ENCODE peak calls at places on chromosomes 7 and 10, in six cellular contexts. One of them, this sample, is unnamed.

GRCh38 chr10:31582365-31583052 is 263.5 kb downstream of the ZEB1 start:
- DNase-seq in mesenteric fat pad: no peak
- DNase-seq in HFFc6: no peak
- DNase-seq in H4: peak; percentile 12
- DNase-seq in progenitor cell of endocrine pancreas: no peak
- DNase-seq in NCI-H1105 treated with DMSO at 0.1 percent for 48 hours: no peak
- DNase-seq in this sample: peak; percentile 64

GRCh38 chr7:150399861-150400778 is 21.0 kb downstream of the ZNF775 start:
- DNase-seq in HFFc6: peak; percentile 62
- DNase-seq in progenitor cell of endocrine pancreas: no peak
- DNase-seq in H4: peak; percentile 50
- DNase-seq in mesenteric fat pad: peak; percentile 47
- DNase-seq in NCI-H1105 treated with DMSO at 0.1 percent for 48 hours: no peak
- DNase-seq in this sample: peak; percentile 45

GRCh38 chr10:93412801-93413200 is 69.3 kb downstream of the MYOF start:
- DNase-seq in progenitor cell of endocrine pancreas: no peak
- DNase-seq in mesenteric fat pad: no peak
- DNase-seq in HFFc6: no peak
- DNase-seq in H4: no peak
- DNase-seq in NCI-H1105 treated with DMSO at 0.1 percent for 48 hours: no peak
- DNase-seq in this sample: no peak

GRCh38 chr7:6228865-6229264 is 43.6 kb downstream of the CYTH3 start:
- DNase-seq in mesenteric fat pad: no peak
- DNase-seq in H4: peak; percentile 48
- DNase-seq in HFFc6: no peak
- DNase-seq in progenitor cell of endocrine pancreas: no peak
- DNase-seq in NCI-H1105 treated with DMSO at 0.1 percent for 48 hours: no peak
- DNase-seq in this sample: peak; percentile 88

GRCh38 chr7:1664711-1665591 is 5.1 kb upstream of the ELFN1 start:
- DNase-seq in mesenteric fat pad: peak; percentile 89
- DNase-seq in progenitor cell of endocrine pancreas: peak; percentile 85
- DNase-seq in HFFc6: peak; percentile 15
- DNase-seq in H4: no peak
- DNase-seq in NCI-H1105 treated with DMSO at 0.1 percent for 48 hours: peak; percentile 22
- DNase-seq in this sample: peak; percentile 52

GRCh38 chr10:119501690-119502089 is 40.8 kb downstream of the RGS10 start:
- DNase-seq in progenitor cell of endocrine pancreas: no peak
- DNase-seq in H4: no peak
- DNase-seq in mesenteric fat pad: no peak
- DNase-seq in HFFc6: no peak
- DNase-seq in NCI-H1105 treated with DMSO at 0.1 percent for 48 hours: no peak
- DNase-seq in this sample: no peak

GRCh38 chr7:69651101-69651590 is 52.9 kb downstream of the AUTS2 start:
- DNase-seq in HFFc6: no peak
- DNase-seq in mesenteric fat pad: no peak
- DNase-seq in progenitor cell of endocrine pancreas: no peak
- DNase-seq in NCI-H1105 treated with DMSO at 0.1 percent for 48 hours: no peak
- DNase-seq in H4: no peak
- DNase-seq in this sample: no peak

GRCh38 chr7:144842377-144842851 is 6.6 kb upstream of the TPK1 start:
- DNase-seq in progenitor cell of endocrine pancreas: no peak
- DNase-seq in NCI-H1105 treated with DMSO at 0.1 percent for 48 hours: no peak
- DNase-seq in HFFc6: no peak
- DNase-seq in mesenteric fat pad: no peak
- DNase-seq in H4: peak; percentile 33
- DNase-seq in this sample: no peak

GRCh38 chr7:158682456-158682855 is 22.1 kb downstream of the NCAPG2 start:
- DNase-seq in progenitor cell of endocrine pancreas: no peak
- DNase-seq in NCI-H1105 treated with DMSO at 0.1 percent for 48 hours: peak; percentile 21
- DNase-seq in HFFc6: no peak
- DNase-seq in mesenteric fat pad: no peak
- DNase-seq in H4: no peak
- DNase-seq in this sample: peak; percentile 27

GRCh38 chr7:1485156-1485555 is 19.0 kb downstream of the INTS1 start:
- DNase-seq in progenitor cell of endocrine pancreas: no peak
- DNase-seq in H4: no peak
- DNase-seq in HFFc6: no peak
- DNase-seq in NCI-H1105 treated with DMSO at 0.1 percent for 48 hours: no peak
- DNase-seq in mesenteric fat pad: no peak
- DNase-seq in this sample: no peak

GRCh38 chr7:82247814-82248433 is 195.7 kb downstream of the CACNA2D1 start:
- DNase-seq in progenitor cell of endocrine pancreas: no peak
- DNase-seq in H4: peak; percentile 32
- DNase-seq in HFFc6: peak; percentile 25
- DNase-seq in mesenteric fat pad: no peak
- DNase-seq in NCI-H1105 treated with DMSO at 0.1 percent for 48 hours: peak; percentile 33
- DNase-seq in this sample: peak; percentile 6

GRCh38 chr7:29639887-29640600 is 76.4 kb downstream of the PRR15 start:
- DNase-seq in NCI-H1105 treated with DMSO at 0.1 percent for 48 hours: peak; percentile 86
- DNase-seq in H4: no peak
- DNase-seq in HFFc6: no peak
- DNase-seq in progenitor cell of endocrine pancreas: no peak
- DNase-seq in mesenteric fat pad: no peak
- DNase-seq in this sample: no peak

GRCh38 chr7:5426226-5426475 is 2.5 kb upstream of the TNRC18 start:
- DNase-seq in NCI-H1105 treated with DMSO at 0.1 percent for 48 hours: peak; percentile 71
- DNase-seq in HFFc6: peak; percentile 83
- DNase-seq in mesenteric fat pad: no peak
- DNase-seq in progenitor cell of endocrine pancreas: no peak
- DNase-seq in H4: no peak
- DNase-seq in this sample: peak; percentile 77

GRCh38 chr7:51446356-51446755 is 129.7 kb upstream of the COBL start:
- DNase-seq in progenitor cell of endocrine pancreas: no peak
- DNase-seq in mesenteric fat pad: no peak
- DNase-seq in HFFc6: no peak
- DNase-seq in NCI-H1105 treated with DMSO at 0.1 percent for 48 hours: no peak
- DNase-seq in H4: no peak
- DNase-seq in this sample: no peak

GRCh38 chr7:107609861-107610260 is 29.8 kb downstream of the BCAP29 start:
- DNase-seq in H4: no peak
- DNase-seq in NCI-H1105 treated with DMSO at 0.1 percent for 48 hours: peak; percentile 66
- DNase-seq in mesenteric fat pad: no peak
- DNase-seq in HFFc6: no peak
- DNase-seq in progenitor cell of endocrine pancreas: no peak
- DNase-seq in this sample: no peak

GRCh38 chr10:16612148-16612742 is 90.6 kb upstream of the C1QL3 start:
- DNase-seq in H4: no peak
- DNase-seq in progenitor cell of endocrine pancreas: peak; percentile 37
- DNase-seq in HFFc6: peak; percentile 18
- DNase-seq in mesenteric fat pad: no peak
- DNase-seq in NCI-H1105 treated with DMSO at 0.1 percent for 48 hours: no peak
- DNase-seq in this sample: peak; percentile 42

GRCh38 chr10:4240641-4241197 is 455.7 kb upstream of the KLF6 start:
- DNase-seq in progenitor cell of endocrine pancreas: no peak
- DNase-seq in HFFc6: peak; percentile 59
- DNase-seq in NCI-H1105 treated with DMSO at 0.1 percent for 48 hours: no peak
- DNase-seq in mesenteric fat pad: no peak
- DNase-seq in H4: no peak
- DNase-seq in this sample: peak; percentile 93

GRCh38 chr10:88291289-88292184 is 291.6 kb downstream of the RNLS start:
- DNase-seq in H4: no peak
- DNase-seq in HFFc6: no peak
- DNase-seq in NCI-H1105 treated with DMSO at 0.1 percent for 48 hours: no peak
- DNase-seq in progenitor cell of endocrine pancreas: no peak
- DNase-seq in mesenteric fat pad: no peak
- DNase-seq in this sample: no peak

GRCh38 chr10:63700209-63700934 is 179.2 kb downstream of the REEP3 start:
- DNase-seq in NCI-H1105 treated with DMSO at 0.1 percent for 48 hours: peak; percentile 8
- DNase-seq in HFFc6: peak; percentile 96
- DNase-seq in progenitor cell of endocrine pancreas: no peak
- DNase-seq in H4: peak; percentile 91
- DNase-seq in mesenteric fat pad: no peak
- DNase-seq in this sample: peak; percentile 99

GRCh38 chr7:1432411-1433082 is 26.7 kb downstream of the MICALL2 start:
- DNase-seq in progenitor cell of endocrine pancreas: peak; percentile 78
- DNase-seq in mesenteric fat pad: no peak
- DNase-seq in H4: peak; percentile 74
- DNase-seq in HFFc6: peak; percentile 11
- DNase-seq in NCI-H1105 treated with DMSO at 0.1 percent for 48 hours: peak; percentile 64
- DNase-seq in this sample: peak; percentile 16

GRCh38 chr7:73451780-73452398 is 18.3 kb downstream of the FZD9 start:
- DNase-seq in mesenteric fat pad: no peak
- DNase-seq in NCI-H1105 treated with DMSO at 0.1 percent for 48 hours: peak; percentile 55
- DNase-seq in HFFc6: peak; percentile 59
- DNase-seq in progenitor cell of endocrine pancreas: no peak
- DNase-seq in H4: peak; percentile 60
- DNase-seq in this sample: peak; percentile 77

GRCh38 chr10:22002531-22003110 is 909 bp downstream of the DNAJC1 start:
- DNase-seq in H4: peak; percentile 21
- DNase-seq in progenitor cell of endocrine pancreas: no peak
- DNase-seq in mesenteric fat pad: no peak
- DNase-seq in HFFc6: peak; percentile 21
- DNase-seq in NCI-H1105 treated with DMSO at 0.1 percent for 48 hours: no peak
- DNase-seq in this sample: peak; percentile 69

GRCh38 chr10:35271086-35271834 is 65.0 kb upstream of the CCNY start:
- DNase-seq in HFFc6: no peak
- DNase-seq in progenitor cell of endocrine pancreas: no peak
- DNase-seq in H4: no peak
- DNase-seq in mesenteric fat pad: no peak
- DNase-seq in NCI-H1105 treated with DMSO at 0.1 percent for 48 hours: no peak
- DNase-seq in this sample: peak; percentile 17

GRCh38 chr7:128221929-128222403 is 19.1 kb upstream of the LEP start:
- DNase-seq in progenitor cell of endocrine pancreas: no peak
- DNase-seq in NCI-H1105 treated with DMSO at 0.1 percent for 48 hours: no peak
- DNase-seq in HFFc6: peak; percentile 92
- DNase-seq in mesenteric fat pad: no peak
- DNase-seq in H4: peak; percentile 64
- DNase-seq in this sample: peak; percentile 58

GRCh38 chr7:101564778-101565211 is 64.3 kb downstream of the MYL10 start:
- DNase-seq in progenitor cell of endocrine pancreas: no peak
- DNase-seq in H4: peak; percentile 45
- DNase-seq in HFFc6: no peak
- DNase-seq in NCI-H1105 treated with DMSO at 0.1 percent for 48 hours: no peak
- DNase-seq in mesenteric fat pad: no peak
- DNase-seq in this sample: no peak

GRCh38 chr7:130721486-130722277 is 12.3 kb downstream of the KLF14 start:
- DNase-seq in HFFc6: peak; percentile 75
- DNase-seq in H4: peak; percentile 77
- DNase-seq in progenitor cell of endocrine pancreas: peak; percentile 59
- DNase-seq in NCI-H1105 treated with DMSO at 0.1 percent for 48 hours: peak; percentile 61
- DNase-seq in mesenteric fat pad: no peak
- DNase-seq in this sample: peak; percentile 77

GRCh38 chr10:6013413-6014192 is 36.3 kb upstream of the IL15RA start:
- DNase-seq in mesenteric fat pad: no peak
- DNase-seq in HFFc6: no peak
- DNase-seq in progenitor cell of endocrine pancreas: no peak
- DNase-seq in NCI-H1105 treated with DMSO at 0.1 percent for 48 hours: no peak
- DNase-seq in H4: no peak
- DNase-seq in this sample: no peak

GRCh38 chr10:75379234-75379724 is 22.3 kb downstream of the ZNF503 start:
- DNase-seq in HFFc6: no peak
- DNase-seq in H4: no peak
- DNase-seq in progenitor cell of endocrine pancreas: no peak
- DNase-seq in NCI-H1105 treated with DMSO at 0.1 percent for 48 hours: no peak
- DNase-seq in mesenteric fat pad: no peak
- DNase-seq in this sample: peak; percentile 14

GRCh38 chr10:26997610-26998009 is 102.7 kb downstream of the ANKRD26 start:
- DNase-seq in HFFc6: no peak
- DNase-seq in mesenteric fat pad: no peak
- DNase-seq in H4: no peak
- DNase-seq in NCI-H1105 treated with DMSO at 0.1 percent for 48 hours: no peak
- DNase-seq in progenitor cell of endocrine pancreas: no peak
- DNase-seq in this sample: no peak

GRCh38 chr7:1979591-1980560 is 252.9 kb downstream of the MAD1L1 start:
- DNase-seq in mesenteric fat pad: no peak
- DNase-seq in NCI-H1105 treated with DMSO at 0.1 percent for 48 hours: no peak
- DNase-seq in progenitor cell of endocrine pancreas: no peak
- DNase-seq in HFFc6: no peak
- DNase-seq in H4: no peak
- DNase-seq in this sample: no peak

GRCh38 chr10:36462194-36462593 is 663.2 kb upstream of the ANKRD30A start:
- DNase-seq in H4: peak; percentile 39
- DNase-seq in progenitor cell of endocrine pancreas: no peak
- DNase-seq in mesenteric fat pad: no peak
- DNase-seq in HFFc6: no peak
- DNase-seq in NCI-H1105 treated with DMSO at 0.1 percent for 48 hours: no peak
- DNase-seq in this sample: peak; percentile 73

GRCh38 chr7:19294629-19295028 is 149.4 kb upstream of the FERD3L start:
- DNase-seq in progenitor cell of endocrine pancreas: no peak
- DNase-seq in H4: peak; percentile 77
- DNase-seq in NCI-H1105 treated with DMSO at 0.1 percent for 48 hours: no peak
- DNase-seq in mesenteric fat pad: no peak
- DNase-seq in HFFc6: peak; percentile 55
- DNase-seq in this sample: no peak

GRCh38 chr10:22697101-22697500 is 17.3 kb downstream of the PIP4K2A start:
- DNase-seq in mesenteric fat pad: no peak
- DNase-seq in NCI-H1105 treated with DMSO at 0.1 percent for 48 hours: no peak
- DNase-seq in H4: no peak
- DNase-seq in HFFc6: no peak
- DNase-seq in progenitor cell of endocrine pancreas: no peak
- DNase-seq in this sample: no peak

GRCh38 chr7:91310829-91311460 is 46.7 kb downstream of the FZD1 start:
- DNase-seq in HFFc6: peak; percentile 18
- DNase-seq in mesenteric fat pad: no peak
- DNase-seq in H4: no peak
- DNase-seq in progenitor cell of endocrine pancreas: no peak
- DNase-seq in NCI-H1105 treated with DMSO at 0.1 percent for 48 hours: no peak
- DNase-seq in this sample: peak; percentile 81

GRCh38 chr10:50373821-50374501 is 122.6 kb upstream of the ASAH2 start:
- DNase-seq in mesenteric fat pad: no peak
- DNase-seq in progenitor cell of endocrine pancreas: no peak
- DNase-seq in NCI-H1105 treated with DMSO at 0.1 percent for 48 hours: no peak
- DNase-seq in HFFc6: peak; percentile 48
- DNase-seq in H4: no peak
- DNase-seq in this sample: no peak

GRCh38 chr10:43233601-43234430 is 33.0 kb downstream of the RASGEF1A start:
- DNase-seq in NCI-H1105 treated with DMSO at 0.1 percent for 48 hours: no peak
- DNase-seq in HFFc6: no peak
- DNase-seq in mesenteric fat pad: peak; percentile 37
- DNase-seq in progenitor cell of endocrine pancreas: no peak
- DNase-seq in H4: no peak
- DNase-seq in this sample: no peak

GRCh38 chr7:135748770-135749169 is at the start of gene FAM180A:
- DNase-seq in H4: peak; percentile 31
- DNase-seq in HFFc6: peak; percentile 68
- DNase-seq in progenitor cell of endocrine pancreas: no peak
- DNase-seq in mesenteric fat pad: no peak
- DNase-seq in NCI-H1105 treated with DMSO at 0.1 percent for 48 hours: no peak
- DNase-seq in this sample: peak; percentile 95